ENCODE peak calls at places on chromosomes 5 and 9, in nine cellular contexts. One of them, this sample, is unnamed.

GRCh38 chr5:52334367-52334766 is 453.3 kb upstream of the ITGA1 start:
- DNase-seq in breast epithelium: no peak
- DNase-seq in AG04450: no peak
- DNase-seq in stomach: no peak
- DNase-seq in lower leg skin: no peak
- DNase-seq in choroid plexus epithelial cell: no peak
- DNase-seq in fibroblast of lung: no peak
- DNase-seq in uterus: no peak
- DNase-seq in HFF-Myc: no peak
- DNase-seq in this sample: no peak

GRCh38 chr5:150082364-150082763 is 4.0 kb downstream of the CSF1R start:
- DNase-seq in breast epithelium: no peak
- DNase-seq in AG04450: no peak
- DNase-seq in stomach: peak
- DNase-seq in lower leg skin: peak
- DNase-seq in choroid plexus epithelial cell: no peak
- DNase-seq in fibroblast of lung: no peak
- DNase-seq in uterus: no peak
- DNase-seq in HFF-Myc: no peak
- DNase-seq in this sample: no peak

GRCh38 chr5:168314735-168315411 is 23.4 kb downstream of the WWC1 start:
- DNase-seq in breast epithelium: peak
- DNase-seq in AG04450: peak
- DNase-seq in stomach: peak
- DNase-seq in lower leg skin: no peak
- DNase-seq in choroid plexus epithelial cell: peak
- DNase-seq in fibroblast of lung: peak
- DNase-seq in uterus: no peak
- DNase-seq in HFF-Myc: peak
- DNase-seq in this sample: peak

GRCh38 chr5:163460562-163461176 is at the start of gene HMMR:
- DNase-seq in breast epithelium: no peak
- DNase-seq in AG04450: no peak
- DNase-seq in stomach: no peak
- DNase-seq in lower leg skin: no peak
- DNase-seq in choroid plexus epithelial cell: peak
- DNase-seq in fibroblast of lung: peak
- DNase-seq in uterus: no peak
- DNase-seq in HFF-Myc: no peak
- DNase-seq in this sample: peak

GRCh38 chr5:15510092-15510491 is 10.1 kb downstream of the FBXL7 start:
- DNase-seq in breast epithelium: no peak
- DNase-seq in AG04450: no peak
- DNase-seq in stomach: no peak
- DNase-seq in lower leg skin: no peak
- DNase-seq in choroid plexus epithelial cell: peak
- DNase-seq in fibroblast of lung: peak
- DNase-seq in uterus: no peak
- DNase-seq in HFF-Myc: no peak
- DNase-seq in this sample: peak

GRCh38 chr5:107469485-107469884 is 201.3 kb downstream of the EFNA5 start:
- DNase-seq in breast epithelium: no peak
- DNase-seq in AG04450: peak
- DNase-seq in stomach: no peak
- DNase-seq in lower leg skin: no peak
- DNase-seq in choroid plexus epithelial cell: peak
- DNase-seq in fibroblast of lung: peak
- DNase-seq in uterus: no peak
- DNase-seq in HFF-Myc: peak
- DNase-seq in this sample: peak

GRCh38 chr5:132714456-132715307 is 22.7 kb downstream of the KIF3A start:
- DNase-seq in breast epithelium: no peak
- DNase-seq in AG04450: no peak
- DNase-seq in stomach: no peak
- DNase-seq in lower leg skin: no peak
- DNase-seq in choroid plexus epithelial cell: peak
- DNase-seq in fibroblast of lung: peak
- DNase-seq in uterus: no peak
- DNase-seq in HFF-Myc: no peak
- DNase-seq in this sample: peak

GRCh38 chr5:61148516-61148915 is 13.8 kb downstream of the SMIM15 start:
- DNase-seq in breast epithelium: no peak
- DNase-seq in AG04450: no peak
- DNase-seq in stomach: no peak
- DNase-seq in lower leg skin: no peak
- DNase-seq in choroid plexus epithelial cell: no peak
- DNase-seq in fibroblast of lung: no peak
- DNase-seq in uterus: no peak
- DNase-seq in HFF-Myc: no peak
- DNase-seq in this sample: no peak

GRCh38 chr9:128457207-128457606 is 1.4 kb downstream of the ODF2 start:
- DNase-seq in breast epithelium: no peak
- DNase-seq in AG04450: no peak
- DNase-seq in stomach: no peak
- DNase-seq in lower leg skin: no peak
- DNase-seq in choroid plexus epithelial cell: no peak
- DNase-seq in fibroblast of lung: no peak
- DNase-seq in uterus: no peak
- DNase-seq in HFF-Myc: no peak
- DNase-seq in this sample: no peak

GRCh38 chr9:136527721-136528710 is 17.8 kb downstream of the NOTCH1 start:
- DNase-seq in breast epithelium: no peak
- DNase-seq in AG04450: no peak
- DNase-seq in stomach: peak
- DNase-seq in lower leg skin: no peak
- DNase-seq in choroid plexus epithelial cell: no peak
- DNase-seq in fibroblast of lung: no peak
- DNase-seq in uterus: no peak
- DNase-seq in HFF-Myc: no peak
- DNase-seq in this sample: peak

GRCh38 chr5:116573279-116573616 is 1.4 kb downstream of the SEMA6A start:
- DNase-seq in breast epithelium: peak
- DNase-seq in AG04450: no peak
- DNase-seq in stomach: peak
- DNase-seq in lower leg skin: peak
- DNase-seq in choroid plexus epithelial cell: peak
- DNase-seq in fibroblast of lung: peak
- DNase-seq in uterus: no peak
- DNase-seq in HFF-Myc: no peak
- DNase-seq in this sample: no peak

GRCh38 chr5:177049285-177049684 is 26.8 kb downstream of the ZNF346 start:
- DNase-seq in breast epithelium: no peak
- DNase-seq in AG04450: no peak
- DNase-seq in stomach: no peak
- DNase-seq in lower leg skin: no peak
- DNase-seq in choroid plexus epithelial cell: peak
- DNase-seq in fibroblast of lung: no peak
- DNase-seq in uterus: no peak
- DNase-seq in HFF-Myc: no peak
- DNase-seq in this sample: no peak

DNA sequence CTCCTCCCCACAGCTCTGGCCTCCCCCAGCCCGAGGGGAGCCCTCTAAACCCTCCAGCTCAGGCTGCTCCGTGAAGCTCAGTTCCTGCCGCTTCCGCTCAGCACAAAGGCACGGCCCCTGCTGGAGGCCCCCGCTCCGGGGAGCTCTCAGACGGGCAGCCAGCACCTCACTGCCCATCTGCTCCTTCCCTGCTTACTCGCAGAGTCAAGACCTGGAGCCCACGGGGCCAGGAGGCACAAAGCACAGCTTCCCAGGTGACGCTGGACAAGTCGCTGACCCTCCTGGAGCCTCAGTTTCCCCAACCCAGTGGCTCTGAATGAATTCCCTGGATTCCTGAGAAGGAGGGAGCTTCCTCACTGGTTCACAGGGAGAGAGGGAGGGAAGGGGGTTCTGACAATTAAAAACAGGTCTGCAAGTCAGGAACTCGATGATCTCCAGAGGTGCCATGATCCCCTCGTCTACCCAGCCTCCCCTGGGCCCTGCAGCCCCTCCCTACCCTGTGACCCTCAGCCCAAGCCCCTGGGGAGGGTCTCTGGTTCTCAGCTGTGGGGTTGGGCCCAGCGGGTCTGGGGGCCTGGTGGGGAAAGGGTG is 36.2 kb downstream of the VAV2 start:
- DNase-seq in breast epithelium: no peak
- DNase-seq in AG04450: no peak
- DNase-seq in stomach: no peak
- DNase-seq in lower leg skin: no peak
- DNase-seq in choroid plexus epithelial cell: peak
- DNase-seq in fibroblast of lung: peak
- DNase-seq in uterus: no peak
- DNase-seq in HFF-Myc: no peak
- DNase-seq in this sample: peak
- H3K4me3 ChIP-seq in breast epithelium: peak
- H3K4me3 ChIP-seq in AG04450: peak
- H3K4me3 ChIP-seq in stomach: no peak
- H3K4me3 ChIP-seq in lower leg skin: no peak
- H3K4me3 ChIP-seq in choroid plexus epithelial cell: peak
- H3K4me3 ChIP-seq in fibroblast of lung: peak
- H3K4me3 ChIP-seq in uterus: no peak
- H3K4me3 ChIP-seq in HFF-Myc: no peak
- H3K4me3 ChIP-seq in this sample: peak

DNA sequence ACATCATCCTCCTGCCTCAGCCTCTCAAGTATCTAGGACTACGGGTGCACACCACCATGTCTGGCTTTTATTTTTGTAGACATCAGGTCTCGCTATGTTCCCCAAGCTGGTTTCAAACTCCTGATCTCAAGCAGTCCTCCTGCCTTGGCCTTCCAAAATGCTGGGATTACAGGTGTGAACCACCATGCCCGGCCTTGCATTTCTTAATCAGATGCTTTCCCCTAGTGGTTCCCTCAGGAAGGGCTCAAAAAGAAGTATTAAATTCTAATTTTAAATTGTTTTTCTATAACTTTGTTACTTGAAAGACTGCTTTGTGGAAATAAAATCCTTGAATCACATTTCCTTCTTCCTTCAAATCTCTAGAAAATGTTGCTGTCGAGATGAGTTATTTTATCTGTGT is 79.5 kb upstream of the ROR2 start:
- DNase-seq in breast epithelium: no peak
- DNase-seq in AG04450: no peak
- DNase-seq in stomach: no peak
- DNase-seq in lower leg skin: no peak
- DNase-seq in choroid plexus epithelial cell: no peak
- DNase-seq in fibroblast of lung: no peak
- DNase-seq in uterus: no peak
- DNase-seq in HFF-Myc: no peak
- DNase-seq in this sample: no peak
- TF ChIP-seq CTCF in breast epithelium: no peak
- TF ChIP-seq CTCF in AG04450: peak
- TF ChIP-seq CTCF in stomach: no peak
- TF ChIP-seq CTCF in lower leg skin: no peak
- TF ChIP-seq CTCF in choroid plexus epithelial cell: peak
- TF ChIP-seq CTCF in fibroblast of lung: no peak
- TF ChIP-seq CTCF in uterus: no peak
- TF ChIP-seq CTCF in HFF-Myc: no peak
- TF ChIP-seq CTCF in this sample: no peak

GRCh38 chr5:10536931-10537579 is 26.8 kb upstream of the ANKRD33B start:
- DNase-seq in breast epithelium: no peak
- DNase-seq in AG04450: no peak
- DNase-seq in stomach: no peak
- DNase-seq in lower leg skin: no peak
- DNase-seq in choroid plexus epithelial cell: no peak
- DNase-seq in fibroblast of lung: no peak
- DNase-seq in uterus: no peak
- DNase-seq in HFF-Myc: no peak
- DNase-seq in this sample: peak
- H3K4me3 ChIP-seq in breast epithelium: peak
- H3K4me3 ChIP-seq in AG04450: no peak
- H3K4me3 ChIP-seq in stomach: no peak
- H3K4me3 ChIP-seq in lower leg skin: no peak
- H3K4me3 ChIP-seq in choroid plexus epithelial cell: no peak
- H3K4me3 ChIP-seq in fibroblast of lung: no peak
- H3K4me3 ChIP-seq in uterus: no peak
- H3K4me3 ChIP-seq in HFF-Myc: no peak
- H3K4me3 ChIP-seq in this sample: no peak

GRCh38 chr9:113651896-113652295 is 188.4 kb downstream of the RGS3 start:
- DNase-seq in breast epithelium: peak
- DNase-seq in AG04450: no peak
- DNase-seq in stomach: no peak
- DNase-seq in lower leg skin: no peak
- DNase-seq in choroid plexus epithelial cell: no peak
- DNase-seq in fibroblast of lung: no peak
- DNase-seq in uterus: no peak
- DNase-seq in HFF-Myc: no peak
- DNase-seq in this sample: no peak

GRCh38 chr9:113652355-113653152 is 189.0 kb downstream of the RGS3 start:
- DNase-seq in breast epithelium: peak
- DNase-seq in AG04450: no peak
- DNase-seq in stomach: no peak
- DNase-seq in lower leg skin: no peak
- DNase-seq in choroid plexus epithelial cell: no peak
- DNase-seq in fibroblast of lung: no peak
- DNase-seq in uterus: no peak
- DNase-seq in HFF-Myc: no peak
- DNase-seq in this sample: no peak

GRCh38 chr9:113656771-113657670 is 193.5 kb downstream of the RGS3 start:
- DNase-seq in breast epithelium: peak
- DNase-seq in AG04450: no peak
- DNase-seq in stomach: no peak
- DNase-seq in lower leg skin: peak
- DNase-seq in choroid plexus epithelial cell: no peak
- DNase-seq in fibroblast of lung: peak
- DNase-seq in uterus: no peak
- DNase-seq in HFF-Myc: no peak
- DNase-seq in this sample: no peak

GRCh38 chr9:113654605-113655193 is 191.2 kb downstream of the RGS3 start:
- DNase-seq in breast epithelium: peak
- DNase-seq in AG04450: no peak
- DNase-seq in stomach: no peak
- DNase-seq in lower leg skin: peak
- DNase-seq in choroid plexus epithelial cell: no peak
- DNase-seq in fibroblast of lung: peak
- DNase-seq in uterus: peak
- DNase-seq in HFF-Myc: no peak
- DNase-seq in this sample: peak

DNA sequence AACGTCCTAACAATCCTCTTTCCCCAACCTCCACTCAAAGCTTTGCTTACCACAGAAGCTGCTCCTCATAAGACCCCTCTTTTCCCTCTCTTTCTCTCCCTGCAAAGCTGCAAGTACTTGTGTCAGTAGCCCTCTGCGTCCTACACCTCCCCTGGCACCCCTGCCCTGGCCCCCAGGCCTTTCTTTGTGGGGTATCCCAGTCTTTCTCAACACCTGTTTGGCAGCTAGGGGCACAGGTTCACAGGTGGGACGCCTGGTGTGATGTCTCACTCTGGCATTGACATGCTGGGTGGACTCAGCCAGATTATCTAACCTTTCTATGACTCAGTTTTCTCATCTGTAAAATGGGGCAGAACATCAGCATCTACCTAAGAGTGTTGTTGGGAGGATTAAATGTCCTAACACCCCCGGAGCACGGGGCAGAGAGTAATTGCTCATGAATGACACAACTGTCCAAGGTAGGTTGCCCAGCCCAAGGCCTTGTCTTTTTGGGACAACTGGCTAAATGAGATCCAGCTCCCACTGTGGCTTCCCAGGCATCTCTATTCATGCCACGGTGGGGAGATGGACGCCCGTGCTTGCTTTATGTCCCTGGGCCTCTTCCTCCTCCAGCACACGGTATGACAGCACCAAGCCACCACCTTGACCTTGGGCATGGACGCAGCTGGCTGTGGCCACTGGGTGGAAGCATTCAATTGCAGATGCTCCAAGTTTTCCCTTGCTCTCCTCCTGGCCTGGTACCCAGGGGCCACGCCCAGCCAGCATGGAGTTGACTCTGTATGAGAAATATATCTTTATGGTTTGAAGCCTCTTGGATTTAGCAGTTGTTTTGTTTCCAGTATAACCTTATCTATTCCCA is 190.4 kb downstream of the RGS3 start:
- DNase-seq in breast epithelium: peak
- DNase-seq in AG04450: no peak
- DNase-seq in stomach: no peak
- DNase-seq in lower leg skin: peak
- DNase-seq in choroid plexus epithelial cell: no peak
- DNase-seq in fibroblast of lung: no peak
- DNase-seq in uterus: no peak
- DNase-seq in HFF-Myc: no peak
- DNase-seq in this sample: no peak
- TF ChIP-seq CTCF in breast epithelium: no peak
- TF ChIP-seq CTCF in AG04450: no peak
- TF ChIP-seq CTCF in stomach: no peak
- TF ChIP-seq CTCF in lower leg skin: no peak
- TF ChIP-seq CTCF in choroid plexus epithelial cell: no peak
- TF ChIP-seq CTCF in fibroblast of lung: no peak
- TF ChIP-seq CTCF in uterus: no peak
- TF ChIP-seq CTCF in HFF-Myc: no peak
- TF ChIP-seq CTCF in this sample: no peak